ENCODE peak calls at places on chromosomes 7 and 10, in nine cellular contexts. One of them, this sample, is unnamed. For H3K4me1, the result is how much of the 10 kb centered on the place peaks cover.

GRCh38 chr7:121697731-121698396 is 175.1 kb upstream of the PTPRZ1 start:
- DNase-seq in upper lobe of left lung: no peak
- DNase-seq in tibial nerve: no peak
- DNase-seq in spleen: no peak
- DNase-seq in IMR-90: no peak
- DNase-seq in ovary: no peak
- DNase-seq in A549: no peak
- DNase-seq in transverse colon: no peak
- DNase-seq in uterus: no peak
- DNase-seq in this sample: no peak

GRCh38 chr7:28956608-28957063 is 1.5 kb downstream of the TRIL start:
- DNase-seq in upper lobe of left lung: peak
- DNase-seq in tibial nerve: peak
- DNase-seq in spleen: peak
- DNase-seq in IMR-90: peak
- DNase-seq in ovary: peak
- DNase-seq in A549: peak
- DNase-seq in transverse colon: peak
- DNase-seq in uterus: peak
- DNase-seq in this sample: peak

GRCh38 chr10:129772472-129773358 is 191.4 kb downstream of the EBF3 start:
- DNase-seq in upper lobe of left lung: peak
- DNase-seq in tibial nerve: no peak
- DNase-seq in spleen: peak
- DNase-seq in IMR-90: no peak
- DNase-seq in ovary: no peak
- DNase-seq in A549: no peak
- DNase-seq in transverse colon: no peak
- DNase-seq in uterus: peak
- DNase-seq in this sample: no peak

GRCh38 chr10:19817251-19818046 is 1.2 kb downstream of the PLXDC2 start:
- DNase-seq in upper lobe of left lung: peak
- DNase-seq in tibial nerve: no peak
- DNase-seq in spleen: peak
- DNase-seq in IMR-90: no peak
- DNase-seq in ovary: peak
- DNase-seq in A549: no peak
- DNase-seq in transverse colon: peak
- DNase-seq in uterus: peak
- DNase-seq in this sample: peak

GRCh38 chr10:105974803-105975456 is 1189.6 kb downstream of the SORCS1 start:
- DNase-seq in upper lobe of left lung: peak
- DNase-seq in tibial nerve: no peak
- DNase-seq in spleen: no peak
- DNase-seq in IMR-90: peak
- DNase-seq in ovary: no peak
- DNase-seq in A549: peak
- DNase-seq in transverse colon: no peak
- DNase-seq in uterus: no peak
- DNase-seq in this sample: peak

GRCh38 chr10:22252801-22253577 is 35.2 kb upstream of the EBLN1 start:
- DNase-seq in upper lobe of left lung: no peak
- DNase-seq in tibial nerve: no peak
- DNase-seq in spleen: peak
- DNase-seq in IMR-90: no peak
- DNase-seq in ovary: peak
- DNase-seq in A549: no peak
- DNase-seq in transverse colon: peak
- DNase-seq in uterus: peak
- DNase-seq in this sample: peak

GRCh38 chr10:79355420-79356010 is 8.2 kb downstream of the PPIF start:
- DNase-seq in upper lobe of left lung: no peak
- DNase-seq in tibial nerve: no peak
- DNase-seq in spleen: no peak
- DNase-seq in IMR-90: no peak
- DNase-seq in ovary: no peak
- DNase-seq in A549: no peak
- DNase-seq in transverse colon: no peak
- DNase-seq in uterus: no peak
- DNase-seq in this sample: no peak

GRCh38 chr10:6973904-6974303 is 393.8 kb upstream of the PRKCQ start:
- DNase-seq in upper lobe of left lung: peak
- DNase-seq in tibial nerve: no peak
- DNase-seq in spleen: peak
- DNase-seq in IMR-90: no peak
- DNase-seq in ovary: no peak
- DNase-seq in A549: no peak
- DNase-seq in transverse colon: peak
- DNase-seq in uterus: no peak
- DNase-seq in this sample: no peak

GRCh38 chr10:116748041-116748440 is 5.7 kb upstream of the HSPA12A start:
- DNase-seq in upper lobe of left lung: no peak
- DNase-seq in tibial nerve: no peak
- DNase-seq in spleen: no peak
- DNase-seq in IMR-90: peak
- DNase-seq in ovary: no peak
- DNase-seq in A549: peak
- DNase-seq in transverse colon: peak
- DNase-seq in uterus: no peak
- DNase-seq in this sample: no peak

GRCh38 chr7:157432541-157432956 is 95.7 kb downstream of the DNAJB6 start:
- DNase-seq in upper lobe of left lung: peak
- DNase-seq in tibial nerve: no peak
- DNase-seq in spleen: peak
- DNase-seq in IMR-90: peak
- DNase-seq in ovary: no peak
- DNase-seq in A549: peak
- DNase-seq in transverse colon: peak
- DNase-seq in uterus: peak
- DNase-seq in this sample: no peak

GRCh38 chr7:46282155-46282554 is 361.1 kb upstream of the IGFBP3 start:
- DNase-seq in upper lobe of left lung: no peak
- DNase-seq in tibial nerve: no peak
- DNase-seq in spleen: no peak
- DNase-seq in IMR-90: no peak
- DNase-seq in ovary: no peak
- DNase-seq in A549: no peak
- DNase-seq in transverse colon: no peak
- DNase-seq in uterus: no peak
- DNase-seq in this sample: no peak

GRCh38 chr7:17144313-17144712 is 154.1 kb upstream of the AHR start:
- DNase-seq in upper lobe of left lung: no peak
- DNase-seq in tibial nerve: no peak
- DNase-seq in spleen: no peak
- DNase-seq in IMR-90: peak
- DNase-seq in ovary: no peak
- DNase-seq in A549: peak
- DNase-seq in transverse colon: no peak
- DNase-seq in uterus: no peak
- DNase-seq in this sample: no peak

GRCh38 chr7:85090138-85090537 is 96.7 kb downstream of the SEMA3D start:
- DNase-seq in upper lobe of left lung: no peak
- DNase-seq in tibial nerve: no peak
- DNase-seq in spleen: no peak
- DNase-seq in IMR-90: no peak
- DNase-seq in ovary: no peak
- DNase-seq in A549: no peak
- DNase-seq in transverse colon: no peak
- DNase-seq in uterus: no peak
- DNase-seq in this sample: no peak

GRCh38 chr10:77351386-77351785 is 286.2 kb downstream of the KCNMA1 start:
- DNase-seq in upper lobe of left lung: no peak
- DNase-seq in tibial nerve: no peak
- DNase-seq in spleen: no peak
- DNase-seq in IMR-90: peak
- DNase-seq in ovary: no peak
- DNase-seq in A549: no peak
- DNase-seq in transverse colon: no peak
- DNase-seq in uterus: no peak
- DNase-seq in this sample: no peak

GRCh38 chr7:47361746-47362215 is 220.1 kb downstream of the TNS3 start:
- DNase-seq in upper lobe of left lung: peak
- DNase-seq in tibial nerve: no peak
- DNase-seq in spleen: peak
- DNase-seq in IMR-90: peak
- DNase-seq in ovary: no peak
- DNase-seq in A549: no peak
- DNase-seq in transverse colon: peak
- DNase-seq in uterus: peak
- DNase-seq in this sample: no peak

GRCh38 chr7:105678811-105679495 is 97.7 kb upstream of the EFCAB10 start:
- DNase-seq in upper lobe of left lung: peak
- DNase-seq in tibial nerve: peak
- DNase-seq in spleen: peak
- DNase-seq in IMR-90: peak
- DNase-seq in ovary: peak
- DNase-seq in A549: no peak
- DNase-seq in transverse colon: peak
- DNase-seq in uterus: peak
- DNase-seq in this sample: peak
- TF ChIP-seq POLR2A in upper lobe of left lung: no peak
- TF ChIP-seq POLR2A in tibial nerve: peak
- TF ChIP-seq POLR2A in spleen: no peak
- TF ChIP-seq POLR2A in IMR-90: no peak
- TF ChIP-seq POLR2A in ovary: no peak
- TF ChIP-seq POLR2A in A549: no peak
- TF ChIP-seq POLR2A in transverse colon: peak
- TF ChIP-seq POLR2A in uterus: no peak
- TF ChIP-seq POLR2A in this sample: peak

GRCh38 chr10:121531830-121532178 is 66.4 kb downstream of the FGFR2 start:
- DNase-seq in upper lobe of left lung: no peak
- DNase-seq in tibial nerve: no peak
- DNase-seq in spleen: no peak
- DNase-seq in IMR-90: no peak
- DNase-seq in ovary: no peak
- DNase-seq in A549: no peak
- DNase-seq in transverse colon: no peak
- DNase-seq in uterus: no peak
- DNase-seq in this sample: no peak
- H3K4me1 ChIP-seq in upper lobe of left lung: under half
- H3K4me1 ChIP-seq in tibial nerve: under half
- H3K4me1 ChIP-seq in spleen: under half
- H3K4me1 ChIP-seq in IMR-90: under half
- H3K4me1 ChIP-seq in ovary: under half
- H3K4me1 ChIP-seq in A549: under half
- H3K4me1 ChIP-seq in transverse colon: under half
- H3K4me1 ChIP-seq in uterus: under half
- H3K4me1 ChIP-seq in this sample: under half

GRCh38 chr7:139232377-139232717 is 1.3 kb downstream of the UBN2 start:
- DNase-seq in upper lobe of left lung: no peak
- DNase-seq in tibial nerve: no peak
- DNase-seq in spleen: no peak
- DNase-seq in IMR-90: peak
- DNase-seq in ovary: no peak
- DNase-seq in A549: no peak
- DNase-seq in transverse colon: no peak
- DNase-seq in uterus: no peak
- DNase-seq in this sample: no peak
- H3K27ac ChIP-seq in upper lobe of left lung: peak
- H3K27ac ChIP-seq in tibial nerve: no peak
- H3K27ac ChIP-seq in spleen: no peak
- H3K27ac ChIP-seq in IMR-90: peak
- H3K27ac ChIP-seq in ovary: peak
- H3K27ac ChIP-seq in A549: peak
- H3K27ac ChIP-seq in transverse colon: peak
- H3K27ac ChIP-seq in uterus: peak
- H3K27ac ChIP-seq in this sample: peak

GRCh38 chr7:39967420-39968161 is 17.5 kb downstream of the CDK13 start:
- DNase-seq in upper lobe of left lung: no peak
- DNase-seq in tibial nerve: no peak
- DNase-seq in spleen: no peak
- DNase-seq in IMR-90: no peak
- DNase-seq in ovary: no peak
- DNase-seq in A549: no peak
- DNase-seq in transverse colon: no peak
- DNase-seq in uterus: no peak
- DNase-seq in this sample: no peak

GRCh38 chr7:39969431-39969830 is 19.4 kb downstream of the CDK13 start:
- DNase-seq in upper lobe of left lung: no peak
- DNase-seq in tibial nerve: no peak
- DNase-seq in spleen: no peak
- DNase-seq in IMR-90: peak
- DNase-seq in ovary: no peak
- DNase-seq in A549: no peak
- DNase-seq in transverse colon: no peak
- DNase-seq in uterus: no peak
- DNase-seq in this sample: no peak

GRCh38 chr7:39971924-39972323 is 21.9 kb downstream of the CDK13 start:
- DNase-seq in upper lobe of left lung: no peak
- DNase-seq in tibial nerve: no peak
- DNase-seq in spleen: no peak
- DNase-seq in IMR-90: no peak
- DNase-seq in ovary: no peak
- DNase-seq in A549: no peak
- DNase-seq in transverse colon: no peak
- DNase-seq in uterus: no peak
- DNase-seq in this sample: no peak
- TF ChIP-seq POLR2A in upper lobe of left lung: no peak
- TF ChIP-seq POLR2A in tibial nerve: no peak
- TF ChIP-seq POLR2A in spleen: no peak
- TF ChIP-seq POLR2A in IMR-90: no peak
- TF ChIP-seq POLR2A in ovary: no peak
- TF ChIP-seq POLR2A in A549: no peak
- TF ChIP-seq POLR2A in transverse colon: no peak
- TF ChIP-seq POLR2A in uterus: no peak
- TF ChIP-seq POLR2A in this sample: no peak